ENCODE peak calls at places on chromosomes 11 and 22, in eight cellular contexts. B, W, T, Z, G, L, Q and R are unnamed samples.

GRCh38 chr22:23389271-23390071 is 190.6 kb downstream of the IGLL1 start:
- DNase-seq in B (peak), W (no peak), T (no peak), Z (no peak), G (no peak), L (no peak), Q (no peak), R (no peak)

GRCh38 chr11:129223701-129224149 is 31.6 kb upstream of the ARHGAP32 start:
- DNase-seq in B (no peak), W (no peak), T (no peak), Z (peak), G (no peak), L (no peak), Q (no peak), R (peak)

GRCh38 chr22:49202226-49202625 is 625.4 kb downstream of the BRD1 start:
- DNase-seq in B (peak), W (no peak), T (peak), Z (no peak), G (no peak), L (no peak), Q (no peak), R (no peak)

GRCh38 chr11:114622858-114623257 is 27.3 kb upstream of the NXPE4 start:
- DNase-seq in B (no peak), W (peak), T (no peak), Z (no peak), G (no peak), L (no peak), Q (no peak), R (no peak)

GRCh38 chr11:118895093-118896039 is 11.7 kb downstream of the CXCR5 start:
- DNase-seq in B (peak), W (no peak), T (no peak), Z (no peak), G (peak), L (no peak), Q (no peak), R (no peak)

GRCh38 chr11:83724704-83725114 is 438.5 kb upstream of the CCDC90B start:
- DNase-seq in B (peak), W (no peak), T (no peak), Z (peak), G (peak), L (no peak), Q (no peak), R (peak)

GRCh38 chr22:47299211-47299878 is 536.9 kb downstream of the TBC1D22A start:
- DNase-seq in B (no peak), W (no peak), T (peak), Z (no peak), G (no peak), L (no peak), Q (no peak), R (no peak)

GRCh38 chr22:26503758-26504157 is 8.5 kb downstream of the TFIP11 start:
- DNase-seq in B (no peak), W (no peak), T (no peak), Z (no peak), G (no peak), L (no peak), Q (no peak), R (no peak)

GRCh38 chr11:45921561-45922424 is 663 bp upstream of the LARGE2 start:
- DNase-seq in B (peak), W (peak), T (peak), Z (no peak), G (no peak), L (no peak), Q (no peak), R (no peak)

GRCh38 chr11:133708547-133709051 is 136.7 kb downstream of the SPATA19 start:
- DNase-seq in B (peak), W (no peak), T (peak), Z (no peak), G (no peak), L (no peak), Q (no peak), R (no peak)

GRCh38 chr22:46661221-46661851 is 41.1 kb downstream of the GRAMD4 start:
- DNase-seq in B (no peak), W (peak), T (no peak), Z (peak), G (no peak), L (peak), Q (peak), R (peak)

GRCh38 chr11:100719809-100720221 is 32.7 kb downstream of the ARHGAP42 start:
- DNase-seq in B (peak), W (peak), T (no peak), Z (peak), G (peak), L (peak), Q (peak), R (peak)

GRCh38 chr11:111299111-111300026 is 1.0 kb downstream of the POU2AF3 start:
- DNase-seq in B (peak), W (peak), T (no peak), Z (peak), G (peak), L (no peak), Q (no peak), R (peak)
- H3K4me3 ChIP-seq in B (peak), W (peak), T (peak), Z (peak), G (peak), L (peak), Q (no peak), R (peak)

GRCh38 chr11:33292306-33292705 is 35.1 kb downstream of the HIPK3 start:
- DNase-seq in B (no peak), W (no peak), T (no peak), Z (no peak), G (no peak), L (no peak), Q (no peak), R (no peak)

GRCh38 chr11:33291004-33291777 is 34.0 kb downstream of the HIPK3 start:
- DNase-seq in B (no peak), W (no peak), T (no peak), Z (peak), G (no peak), L (no peak), Q (no peak), R (peak)

GRCh38 chr11:33294224-33294623 is 37.0 kb downstream of the HIPK3 start:
- DNase-seq in B (no peak), W (no peak), T (no peak), Z (no peak), G (no peak), L (no peak), Q (no peak), R (no peak)

GRCh38 chr11:33296695-33297094 is 39.5 kb downstream of the HIPK3 start:
- DNase-seq in B (no peak), W (no peak), T (no peak), Z (no peak), G (no peak), L (no peak), Q (no peak), R (no peak)

GRCh38 chr11:33294797-33295196 is 37.6 kb downstream of the HIPK3 start:
- DNase-seq in B (no peak), W (no peak), T (no peak), Z (no peak), G (no peak), L (no peak), Q (no peak), R (no peak)
- TF ChIP-seq CTCF in B (no peak), W (no peak), T (no peak), Z (no peak), G (no peak), L (no peak), Q (no peak), R (no peak)

DNA sequence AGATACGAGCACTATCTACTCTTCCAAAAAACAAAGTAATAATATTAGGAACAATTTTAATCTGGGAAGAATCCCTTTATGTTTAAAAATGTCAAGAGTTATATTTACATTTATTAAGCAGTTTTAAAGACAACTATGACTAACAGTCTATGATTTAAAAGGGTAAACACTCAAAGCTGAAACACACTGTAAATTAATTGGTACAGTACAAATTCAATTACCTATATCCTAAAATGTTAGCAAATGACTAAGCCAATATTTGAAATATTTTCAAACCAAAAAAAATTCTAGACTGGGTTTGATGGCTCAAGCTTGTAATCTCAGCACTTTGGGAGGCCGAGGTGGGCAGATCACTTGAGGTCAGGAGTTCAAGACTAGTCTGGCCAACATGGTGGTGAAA is 36.0 kb upstream of the CHRNA10 start:
- DNase-seq in B (no peak), W (no peak), T (no peak), Z (no peak), G (no peak), L (no peak), Q (no peak), R (no peak)
- H3K4me3 ChIP-seq in B (no peak), W (no peak), T (no peak), Z (no peak), G (no peak), L (no peak), Q (no peak), R (no peak)

GRCh38 chr11:125348704-125349635 is 147.1 kb downstream of the FEZ1 start:
- DNase-seq in B (peak), W (peak), T (no peak), Z (peak), G (peak), L (no peak), Q (no peak), R (peak)
- TF ChIP-seq CTCF in B (peak), W (peak), T (peak), Z (peak), G (peak), L (peak), Q (peak), R (peak)

GRCh38 chr11:74956387-74956786 is 7.3 kb downstream of the SPCS2 start:
- DNase-seq in B (no peak), W (no peak), T (no peak), Z (no peak), G (no peak), L (no peak), Q (no peak), R (peak)

GRCh38 chr11:74953448-74953847 is 4.4 kb downstream of the SPCS2 start:
- DNase-seq in B (no peak), W (no peak), T (no peak), Z (no peak), G (no peak), L (no peak), Q (no peak), R (no peak)

GRCh38 chr11:74951241-74951640 is 2.2 kb downstream of the SPCS2 start:
- DNase-seq in B (no peak), W (no peak), T (no peak), Z (no peak), G (no peak), L (no peak), Q (no peak), R (no peak)

GRCh38 chr11:74952752-74953151 is 3.7 kb downstream of the SPCS2 start:
- DNase-seq in B (no peak), W (no peak), T (no peak), Z (no peak), G (no peak), L (no peak), Q (no peak), R (no peak)

GRCh38 chr11:74954199-74954598 is 5.1 kb downstream of the SPCS2 start:
- DNase-seq in B (no peak), W (no peak), T (no peak), Z (no peak), G (no peak), L (no peak), Q (no peak), R (no peak)
- H3K4me3 ChIP-seq in B (no peak), W (no peak), T (no peak), Z (no peak), G (no peak), L (no peak), Q (no peak), R (no peak)

GRCh38 chr11:69662021-69662698 is 13.0 kb downstream of the LTO1 start:
- DNase-seq in B (peak), W (no peak), T (no peak), Z (no peak), G (no peak), L (no peak), Q (no peak), R (peak)
- TF ChIP-seq CTCF in B (peak), W (no peak), T (no peak), Z (peak), G (no peak), L (peak), Q (peak), R (peak)

DNA sequence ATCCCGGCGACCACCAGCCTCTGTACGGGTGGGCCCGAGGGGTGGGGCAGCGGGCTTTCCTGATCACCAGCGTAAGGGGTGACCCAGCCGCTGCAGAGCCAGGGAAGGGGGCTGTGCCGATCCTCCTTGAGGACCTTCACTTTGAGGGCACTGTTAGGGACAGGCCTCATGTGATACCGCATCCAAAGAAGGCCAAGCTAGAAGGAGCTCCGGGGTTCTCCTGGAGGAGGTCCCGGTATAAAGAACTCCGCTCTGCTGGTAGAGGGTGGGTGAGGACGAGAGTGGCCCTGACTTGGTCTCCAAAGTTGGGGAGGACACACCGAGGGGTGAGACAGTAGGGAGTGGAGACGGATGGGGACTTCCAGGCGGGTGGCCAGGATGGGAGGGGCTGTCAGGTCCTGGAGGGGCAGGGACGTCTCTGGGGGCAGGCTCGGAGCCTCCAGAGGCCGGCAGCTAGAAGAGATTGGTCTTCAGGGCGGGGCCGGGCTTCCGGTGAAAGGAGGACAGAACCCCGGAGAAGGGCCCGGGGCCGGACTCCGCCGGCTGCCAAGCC is 4.6 kb downstream of the PHOX2A start:
- DNase-seq in B (peak), W (peak), T (no peak), Z (peak), G (no peak), L (no peak), Q (no peak), R (peak)
- H3K4me3 ChIP-seq in B (peak), W (peak), T (peak), Z (peak), G (peak), L (peak), Q (no peak), R (peak)

GRCh38 chr11:31873115-31873514 is 62.0 kb upstream of the PAX6 start:
- DNase-seq in B (no peak), W (no peak), T (no peak), Z (no peak), G (no peak), L (no peak), Q (no peak), R (no peak)

GRCh38 chr11:31874631-31875191 is 63.6 kb upstream of the PAX6 start:
- DNase-seq in B (no peak), W (no peak), T (no peak), Z (no peak), G (no peak), L (no peak), Q (no peak), R (no peak)

GRCh38 chr11:31870609-31871309 is 59.6 kb upstream of the PAX6 start:
- DNase-seq in B (peak), W (peak), T (no peak), Z (peak), G (no peak), L (no peak), Q (peak), R (peak)

GRCh38 chr11:31872074-31872440 is 60.9 kb upstream of the PAX6 start:
- DNase-seq in B (no peak), W (no peak), T (no peak), Z (no peak), G (no peak), L (no peak), Q (no peak), R (no peak)

DNA sequence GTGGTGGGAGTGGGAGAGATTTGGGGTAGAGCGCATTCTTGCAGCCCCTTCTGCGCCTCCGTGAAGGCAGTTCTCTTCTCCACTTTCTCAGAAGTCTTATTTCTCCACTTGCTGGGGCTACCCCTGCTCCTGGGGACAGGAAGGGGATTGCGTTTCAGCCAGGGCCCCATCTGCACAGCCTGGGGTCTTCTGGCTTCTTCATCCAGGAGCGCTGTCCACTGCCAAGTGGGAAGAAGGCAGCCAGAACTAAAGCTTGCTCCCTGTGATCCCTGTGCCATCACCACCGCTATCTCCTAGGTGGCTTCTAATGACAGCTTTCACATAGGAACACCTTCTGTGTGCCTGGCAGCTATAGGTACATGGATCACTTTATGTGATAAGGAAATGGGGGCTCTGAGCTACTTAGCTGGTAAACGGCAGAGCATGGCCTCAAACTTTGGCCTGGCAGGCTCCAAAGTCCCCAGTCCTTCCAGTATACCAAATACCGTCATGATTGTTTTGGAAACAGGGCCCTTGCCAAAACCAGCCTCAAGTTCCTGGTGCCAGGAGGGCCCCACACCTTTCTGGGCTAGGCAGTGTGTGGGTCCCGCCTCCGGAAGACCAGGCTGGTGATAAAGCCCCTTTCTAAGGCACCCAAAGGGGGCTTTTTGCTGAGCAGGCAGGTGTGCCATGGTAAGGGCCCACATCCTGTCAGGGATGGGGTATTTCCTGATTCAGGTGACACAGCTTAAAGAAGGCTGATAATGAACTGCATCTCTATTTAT is 60.4 kb upstream of the PAX6 start:
- DNase-seq in B (peak), W (no peak), T (no peak), Z (no peak), G (no peak), L (no peak), Q (no peak), R (no peak)
- TF ChIP-seq CTCF in B (peak), W (no peak), T (no peak), Z (no peak), G (no peak), L (no peak), Q (no peak), R (no peak)

GRCh38 chr11:95241673-95242072 is 10.7 kb upstream of the SESN3 start:
- DNase-seq in B (no peak), W (no peak), T (no peak), Z (peak), G (no peak), L (no peak), Q (no peak), R (peak)
- H3K4me3 ChIP-seq in B (no peak), W (no peak), T (peak), Z (no peak), G (peak), L (peak), Q (no peak), R (peak)